ENCODE peak calls at places on chromosome 16, in four cellular contexts. U is GM12878, N is K562, D is HepG2. P is an unnamed sample.
A peak's percentile ranks its signal among the peaks of the same experiment; 100 is the strongest.

GRCh38 chr16:68784226-68784625 is 47.1 kb downstream of the CDH1 start:
- DNase-seq in D (no peak), N (no peak), U (no peak), P (no peak)

GRCh38 chr16:86070971-86071370 is 172.0 kb downstream of the IRF8 start:
- DNase-seq in D (no peak), U (no peak), N (no peak), P (no peak)

GRCh38 chr16:57916735-57917450 is 54.0 kb downstream of the CNGB1 start:
- DNase-seq in U (no peak), N (no peak), D (no peak), P (no peak)

GRCh38 chr16:68396481-68396880 is 51.8 kb downstream of the SMPD3 start:
- DNase-seq in D (peak; percentile 54), N (no peak), U (no peak), P (no peak)

GRCh38 chr16:68478526-68479249 is 30.4 kb upstream of the SMPD3 start:
- DNase-seq in N (no peak), D (no peak), U (no peak), P (no peak)

GRCh38 chr16:16133943-16134604 is 89.2 kb downstream of the ABCC6 start:
- DNase-seq in U (no peak), D (no peak), N (no peak), P (no peak)

GRCh38 chr16:87099001-87099740 is 218.0 kb downstream of the C16orf95 start:
- DNase-seq in N (no peak), D (no peak), U (no peak), P (no peak)

GRCh38 chr16:85898521-85899442 is at the start of gene IRF8:
- DNase-seq in D (no peak), N (no peak), U (peak; percentile 59), P (peak; percentile 71)

GRCh38 chr16:19001788-19002187 is 18.1 kb downstream of the TMC7 start:
- DNase-seq in N (no peak), U (no peak), D (no peak), P (no peak)

GRCh38 chr16:21219551-21219950 is 8.2 kb upstream of the ZP2 start:
- DNase-seq in D (no peak), U (no peak), N (no peak), P (no peak)

GRCh38 chr16:81497690-81498089 is 53.1 kb downstream of the CMIP start:
- DNase-seq in D (no peak), N (no peak), U (no peak), P (no peak)

GRCh38 chr16:6165330-6165984 is 1067.9 kb upstream of the EEF2KMT start:
- DNase-seq in N (no peak), D (no peak), U (no peak), P (no peak)

GRCh38 chr16:57797526-57798266 is 4.6 kb downstream of the KIFC3 start:
- DNase-seq in N (no peak), D (peak; percentile 91), U (no peak), P (peak; percentile 67)

GRCh38 chr16:82240111-82240510 is 70.1 kb upstream of the MPHOSPH6 start:
- DNase-seq in N (no peak), U (no peak), D (no peak), P (no peak)

GRCh38 chr16:48378836-48379235 is 6.4 kb downstream of the SIAH1 start:
- DNase-seq in U (no peak), D (no peak), N (no peak), P (no peak)

GRCh38 chr16:78952630-78953029 is 647.9 kb downstream of the MAF start:
- DNase-seq in D (no peak), N (no peak), U (no peak), P (no peak)

GRCh38 chr16:56625140-56625942 is at the start of gene MT1E:
- DNase-seq in D (peak; percentile 63), N (no peak), U (no peak), P (peak; percentile 67)

GRCh38 chr16:10616744-10617640 is 36.6 kb upstream of the EMP2 start:
- DNase-seq in D (peak; percentile 96), U (no peak), N (peak; percentile 33), P (peak; percentile 31)

GRCh38 chr16:1787322-1788094 is 4.7 kb downstream of the NUBP2 start:
- DNase-seq in D (no peak), N (no peak), U (no peak), P (no peak)

DNA sequence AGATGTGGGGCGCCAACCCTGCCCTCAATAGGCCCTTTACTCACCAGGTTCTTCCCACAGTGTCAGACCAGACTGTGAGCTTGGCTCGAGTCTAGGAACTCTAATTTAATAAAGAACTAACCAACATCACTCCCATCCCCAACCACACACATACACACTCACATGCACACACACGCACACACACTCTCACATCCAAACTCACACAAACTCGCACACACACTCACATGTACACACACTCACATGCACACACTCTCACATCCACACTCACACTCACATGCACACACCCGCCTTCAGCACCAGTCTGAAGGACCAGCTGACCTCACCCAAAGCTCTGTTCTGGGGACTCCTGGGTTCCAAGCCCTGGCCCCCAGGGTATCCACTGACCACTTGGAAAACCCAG is 63.8 kb downstream of the COG7 start:
- DNase-seq in U (no peak), N (no peak), D (no peak), P (no peak)
- TF ChIP-seq ESRRA in U (no peak), N (no peak), D (no peak), P (no peak)

GRCh38 chr16:72956124-72957064 is 91.5 kb downstream of the ZFHX3 start:
- DNase-seq in D (no peak), U (no peak), N (no peak), P (no peak)
- TF ChIP-seq CBFB in D (no peak), U (no peak), N (no peak), P (no peak)

GRCh38 chr16:88928405-88929375 is 48.3 kb downstream of the CBFA2T3 start:
- DNase-seq in N (no peak), U (no peak), D (peak; percentile 68), P (no peak)
- TF ChIP-seq ESRRA in N (no peak), U (no peak), D (no peak), P (no peak)

GRCh38 chr16:17563340-17563739 is 92.6 kb upstream of the XYLT1 start:
- DNase-seq in N (no peak), U (no peak), D (no peak), P (no peak)
- TF ChIP-seq CBFB in N (no peak), U (no peak), D (no peak), P (no peak)

GRCh38 chr16:474420-475122 is 49.1 kb downstream of the RAB11FIP3 start:
- DNase-seq in N (no peak), U (no peak), D (peak; percentile 87), P (no peak)
- TF ChIP-seq ESRRA in N (no peak), U (no peak), D (peak; percentile 76), P (no peak)

GRCh38 chr16:260326-260725 is 15.4 kb downstream of the RGS11 start:
- DNase-seq in N (no peak), U (no peak), D (no peak), P (no peak)
- TF ChIP-seq CBFB in N (no peak), U (no peak), D (no peak), P (no peak)

GRCh38 chr16:84463221-84463620 is 41.2 kb downstream of the MEAK7 start:
- DNase-seq in N (no peak), U (no peak), D (no peak), P (no peak)
- TF ChIP-seq ESRRA in N (no peak), U (no peak), D (no peak), P (no peak)

DNA sequence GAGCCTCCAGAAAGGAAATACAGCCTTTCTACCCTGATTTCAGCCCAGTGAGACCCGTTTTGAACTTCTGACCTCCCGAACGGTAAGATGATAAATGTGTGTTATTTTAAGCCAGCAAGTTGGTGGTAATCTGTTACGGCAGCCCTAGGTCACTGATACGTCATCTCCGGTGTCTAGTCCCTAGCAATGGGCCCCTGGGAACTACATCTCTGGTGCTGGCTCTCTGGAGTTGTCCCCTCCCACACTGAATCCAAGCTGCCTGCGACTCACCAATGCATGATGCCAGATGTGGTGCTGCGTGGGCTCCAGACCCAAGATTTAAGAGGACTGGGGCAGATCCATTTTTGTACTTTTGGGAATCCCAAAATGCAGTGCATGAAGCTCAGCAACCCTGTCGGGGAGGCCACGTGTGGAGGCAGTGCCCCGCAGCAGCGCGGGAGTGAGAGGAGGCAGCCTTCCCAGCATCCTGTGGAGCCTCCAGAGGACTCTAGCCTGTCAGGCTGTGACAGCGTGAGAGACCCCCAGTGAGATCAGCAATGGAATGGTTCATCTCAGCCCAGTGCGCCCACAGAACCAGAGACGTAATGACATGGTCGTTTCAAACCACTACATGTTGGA is 43.6 kb upstream of the USP7 start:
- DNase-seq in N (peak; percentile 35), U (no peak), D (no peak), P (no peak)
- TF ChIP-seq CBFB in N (no peak), U (no peak), D (no peak), P (no peak)

P was measured in WTC11.